ENCODE peak calls at places on chromosomes 5 and 9, in ten cellular contexts. One of them, this sample, is unnamed.
A peak's percentile ranks its signal among the peaks of the same experiment; 100 is the strongest.

GRCh38 chr9:131579789-131580211 is 34.5 kb downstream of the PRRT1B start:
- DNase-seq in stimulated activated CD4-positive, alpha-beta T cell treated with anti-CD3 and anti-CD28 coated beads, Interleukin-1b, Interleukin-23, amount 100 ng/mL, for 24 hours: no peak
- DNase-seq in left ventricle myocardium inferior: peak; percentile 61
- DNase-seq in stimulated activated effector memory CD8-positive, alpha-beta T cell treated with anti-CD3 and anti-CD28 coated beads, Interleukin-12 subunit alpha, Interleukin-12 subunit beta, amount 100 ng/mL, for 72 hours: no peak
- DNase-seq in sigmoid colon: no peak
- DNase-seq in effector CD8-positive, alpha-beta T cell: no peak
- DNase-seq in foreskin fibroblast: no peak
- DNase-seq in NCI-H2081: no peak
- DNase-seq in hepatic stellate cell: no peak
- DNase-seq in activated CD4-positive, alpha-beta T cell treated with anti-CD3 and anti-CD28 coated beads, Interleukin-2, amount 10 ng/mL, durations not matched to agents 24 days and 14 days: no peak
- DNase-seq in this sample: no peak

GRCh38 chr9:35923927-35924763 is 14.9 kb downstream of the SPAAR start:
- DNase-seq in sigmoid colon: no peak
- DNase-seq in NCI-H2081: no peak
- DNase-seq in left ventricle myocardium inferior: no peak
- DNase-seq in activated CD4-positive, alpha-beta T cell treated with anti-CD3 and anti-CD28 coated beads, Interleukin-2, amount 10 ng/mL, durations not matched to agents 24 days and 14 days: no peak
- DNase-seq in hepatic stellate cell: peak; percentile 85
- DNase-seq in effector CD8-positive, alpha-beta T cell: no peak
- DNase-seq in stimulated activated CD4-positive, alpha-beta T cell treated with anti-CD3 and anti-CD28 coated beads, Interleukin-1b, Interleukin-23, amount 100 ng/mL, for 24 hours: peak; percentile 32
- DNase-seq in foreskin fibroblast: peak; percentile 94
- DNase-seq in stimulated activated effector memory CD8-positive, alpha-beta T cell treated with anti-CD3 and anti-CD28 coated beads, Interleukin-12 subunit alpha, Interleukin-12 subunit beta, amount 100 ng/mL, for 72 hours: no peak
- DNase-seq in this sample: peak; percentile 61

GRCh38 chr5:5883562-5883961 is 461.1 kb downstream of the ICE1 start:
- DNase-seq in stimulated activated effector memory CD8-positive, alpha-beta T cell treated with anti-CD3 and anti-CD28 coated beads, Interleukin-12 subunit alpha, Interleukin-12 subunit beta, amount 100 ng/mL, for 72 hours: no peak
- DNase-seq in sigmoid colon: no peak
- DNase-seq in foreskin fibroblast: no peak
- DNase-seq in hepatic stellate cell: no peak
- DNase-seq in stimulated activated CD4-positive, alpha-beta T cell treated with anti-CD3 and anti-CD28 coated beads, Interleukin-1b, Interleukin-23, amount 100 ng/mL, for 24 hours: no peak
- DNase-seq in left ventricle myocardium inferior: no peak
- DNase-seq in effector CD8-positive, alpha-beta T cell: no peak
- DNase-seq in NCI-H2081: no peak
- DNase-seq in activated CD4-positive, alpha-beta T cell treated with anti-CD3 and anti-CD28 coated beads, Interleukin-2, amount 10 ng/mL, durations not matched to agents 24 days and 14 days: no peak
- DNase-seq in this sample: no peak

GRCh38 chr5:38576442-38576841 is 20.0 kb upstream of the LIFR start:
- DNase-seq in activated CD4-positive, alpha-beta T cell treated with anti-CD3 and anti-CD28 coated beads, Interleukin-2, amount 10 ng/mL, durations not matched to agents 24 days and 14 days: no peak
- DNase-seq in NCI-H2081: peak; percentile 41
- DNase-seq in left ventricle myocardium inferior: peak; percentile 23
- DNase-seq in sigmoid colon: no peak
- DNase-seq in hepatic stellate cell: no peak
- DNase-seq in effector CD8-positive, alpha-beta T cell: no peak
- DNase-seq in stimulated activated CD4-positive, alpha-beta T cell treated with anti-CD3 and anti-CD28 coated beads, Interleukin-1b, Interleukin-23, amount 100 ng/mL, for 24 hours: no peak
- DNase-seq in foreskin fibroblast: no peak
- DNase-seq in stimulated activated effector memory CD8-positive, alpha-beta T cell treated with anti-CD3 and anti-CD28 coated beads, Interleukin-12 subunit alpha, Interleukin-12 subunit beta, amount 100 ng/mL, for 72 hours: no peak
- DNase-seq in this sample: no peak

GRCh38 chr9:106862115-106862945 is 636 bp upstream of the ZNF462 start:
- DNase-seq in stimulated activated effector memory CD8-positive, alpha-beta T cell treated with anti-CD3 and anti-CD28 coated beads, Interleukin-12 subunit alpha, Interleukin-12 subunit beta, amount 100 ng/mL, for 72 hours: no peak
- DNase-seq in left ventricle myocardium inferior: no peak
- DNase-seq in activated CD4-positive, alpha-beta T cell treated with anti-CD3 and anti-CD28 coated beads, Interleukin-2, amount 10 ng/mL, durations not matched to agents 24 days and 14 days: no peak
- DNase-seq in stimulated activated CD4-positive, alpha-beta T cell treated with anti-CD3 and anti-CD28 coated beads, Interleukin-1b, Interleukin-23, amount 100 ng/mL, for 24 hours: no peak
- DNase-seq in sigmoid colon: peak; percentile 73
- DNase-seq in foreskin fibroblast: peak; percentile 64
- DNase-seq in NCI-H2081: peak; percentile 31
- DNase-seq in hepatic stellate cell: peak; percentile 50
- DNase-seq in effector CD8-positive, alpha-beta T cell: no peak
- DNase-seq in this sample: peak; percentile 23

GRCh38 chr5:160843240-160843639 is 8.8 kb downstream of the ATP10B start:
- DNase-seq in left ventricle myocardium inferior: no peak
- DNase-seq in NCI-H2081: no peak
- DNase-seq in foreskin fibroblast: no peak
- DNase-seq in effector CD8-positive, alpha-beta T cell: no peak
- DNase-seq in sigmoid colon: no peak
- DNase-seq in activated CD4-positive, alpha-beta T cell treated with anti-CD3 and anti-CD28 coated beads, Interleukin-2, amount 10 ng/mL, durations not matched to agents 24 days and 14 days: no peak
- DNase-seq in stimulated activated effector memory CD8-positive, alpha-beta T cell treated with anti-CD3 and anti-CD28 coated beads, Interleukin-12 subunit alpha, Interleukin-12 subunit beta, amount 100 ng/mL, for 72 hours: no peak
- DNase-seq in stimulated activated CD4-positive, alpha-beta T cell treated with anti-CD3 and anti-CD28 coated beads, Interleukin-1b, Interleukin-23, amount 100 ng/mL, for 24 hours: no peak
- DNase-seq in hepatic stellate cell: no peak
- DNase-seq in this sample: no peak

GRCh38 chr9:37243588-37244345 is 123.4 kb downstream of the ZCCHC7 start:
- DNase-seq in effector CD8-positive, alpha-beta T cell: no peak
- DNase-seq in NCI-H2081: no peak
- DNase-seq in activated CD4-positive, alpha-beta T cell treated with anti-CD3 and anti-CD28 coated beads, Interleukin-2, amount 10 ng/mL, durations not matched to agents 24 days and 14 days: no peak
- DNase-seq in foreskin fibroblast: no peak
- DNase-seq in left ventricle myocardium inferior: no peak
- DNase-seq in sigmoid colon: no peak
- DNase-seq in stimulated activated CD4-positive, alpha-beta T cell treated with anti-CD3 and anti-CD28 coated beads, Interleukin-1b, Interleukin-23, amount 100 ng/mL, for 24 hours: no peak
- DNase-seq in hepatic stellate cell: no peak
- DNase-seq in stimulated activated effector memory CD8-positive, alpha-beta T cell treated with anti-CD3 and anti-CD28 coated beads, Interleukin-12 subunit alpha, Interleukin-12 subunit beta, amount 100 ng/mL, for 72 hours: no peak
- DNase-seq in this sample: no peak

GRCh38 chr5:83972236-83972635 is 251.6 kb upstream of the HAPLN1 start:
- DNase-seq in NCI-H2081: no peak
- DNase-seq in stimulated activated effector memory CD8-positive, alpha-beta T cell treated with anti-CD3 and anti-CD28 coated beads, Interleukin-12 subunit alpha, Interleukin-12 subunit beta, amount 100 ng/mL, for 72 hours: no peak
- DNase-seq in effector CD8-positive, alpha-beta T cell: no peak
- DNase-seq in activated CD4-positive, alpha-beta T cell treated with anti-CD3 and anti-CD28 coated beads, Interleukin-2, amount 10 ng/mL, durations not matched to agents 24 days and 14 days: no peak
- DNase-seq in left ventricle myocardium inferior: no peak
- DNase-seq in hepatic stellate cell: no peak
- DNase-seq in sigmoid colon: no peak
- DNase-seq in stimulated activated CD4-positive, alpha-beta T cell treated with anti-CD3 and anti-CD28 coated beads, Interleukin-1b, Interleukin-23, amount 100 ng/mL, for 24 hours: no peak
- DNase-seq in foreskin fibroblast: peak; percentile 10
- DNase-seq in this sample: no peak

GRCh38 chr9:84782228-84782866 is 112.8 kb downstream of the NTRK2 start:
- DNase-seq in stimulated activated CD4-positive, alpha-beta T cell treated with anti-CD3 and anti-CD28 coated beads, Interleukin-1b, Interleukin-23, amount 100 ng/mL, for 24 hours: no peak
- DNase-seq in hepatic stellate cell: peak; percentile 14
- DNase-seq in stimulated activated effector memory CD8-positive, alpha-beta T cell treated with anti-CD3 and anti-CD28 coated beads, Interleukin-12 subunit alpha, Interleukin-12 subunit beta, amount 100 ng/mL, for 72 hours: no peak
- DNase-seq in foreskin fibroblast: peak; percentile 50
- DNase-seq in activated CD4-positive, alpha-beta T cell treated with anti-CD3 and anti-CD28 coated beads, Interleukin-2, amount 10 ng/mL, durations not matched to agents 24 days and 14 days: no peak
- DNase-seq in effector CD8-positive, alpha-beta T cell: no peak
- DNase-seq in left ventricle myocardium inferior: no peak
- DNase-seq in sigmoid colon: no peak
- DNase-seq in NCI-H2081: no peak
- DNase-seq in this sample: no peak

GRCh38 chr9:132156256-132156655 is 5.6 kb upstream of the NTNG2 start:
- DNase-seq in stimulated activated CD4-positive, alpha-beta T cell treated with anti-CD3 and anti-CD28 coated beads, Interleukin-1b, Interleukin-23, amount 100 ng/mL, for 24 hours: no peak
- DNase-seq in foreskin fibroblast: peak; percentile 24
- DNase-seq in activated CD4-positive, alpha-beta T cell treated with anti-CD3 and anti-CD28 coated beads, Interleukin-2, amount 10 ng/mL, durations not matched to agents 24 days and 14 days: no peak
- DNase-seq in hepatic stellate cell: no peak
- DNase-seq in effector CD8-positive, alpha-beta T cell: no peak
- DNase-seq in left ventricle myocardium inferior: no peak
- DNase-seq in stimulated activated effector memory CD8-positive, alpha-beta T cell treated with anti-CD3 and anti-CD28 coated beads, Interleukin-12 subunit alpha, Interleukin-12 subunit beta, amount 100 ng/mL, for 72 hours: no peak
- DNase-seq in NCI-H2081: no peak
- DNase-seq in sigmoid colon: no peak
- DNase-seq in this sample: no peak

This sample was measured in head of caudate nucleus.